ENCODE peak calls at places on chromosome 9, in six cellular contexts. U, R, O, E, F and B are unnamed samples.

GRCh38 chr9:22308177-22308576 is 138.4 kb upstream of the DMRTA1 start:
- DNase-seq in F (no peak), E (no peak), R (peak), U (no peak), O (no peak), B (no peak)

GRCh38 chr9:132996526-132996925 is 18.0 kb downstream of the GFI1B start:
- DNase-seq in U (no peak), E (no peak), O (no peak), F (no peak), R (no peak), B (no peak)

GRCh38 chr9:99221266-99221622 is 498 bp downstream of the ALG2 start:
- DNase-seq in U (no peak), O (no peak), R (peak), F (no peak), E (no peak), B (no peak)

GRCh38 chr9:126456396-126456795 is 129.8 kb downstream of the MVB12B start:
- DNase-seq in R (peak), E (no peak), F (no peak), O (no peak), U (no peak), B (no peak)

GRCh38 chr9:35844628-35845301 is 15.7 kb downstream of the TMEM8B start:
- DNase-seq in E (peak), O (peak), F (peak), R (no peak), U (peak), B (no peak)

GRCh38 chr9:123354806-123355508 is 1.0 kb upstream of the CRB2 start:
- DNase-seq in E (no peak), R (no peak), U (no peak), O (no peak), F (no peak), B (no peak)

GRCh38 chr9:127714020-127714835 is 1.2 kb downstream of the PTRH1 start:
- DNase-seq in F (no peak), O (no peak), U (no peak), E (no peak), R (no peak), B (no peak)

GRCh38 chr9:15361737-15362136 is 54.7 kb upstream of the TTC39B start:
- DNase-seq in E (no peak), U (no peak), O (no peak), R (no peak), F (no peak), B (no peak)

GRCh38 chr9:133031130-133031422 is 279 bp downstream of the GTF3C5 start:
- DNase-seq in E (no peak), R (no peak), O (no peak), F (no peak), U (no peak), B (no peak)

GRCh38 chr9:33025572-33026347 is 687 bp downstream of the DNAJA1 start:
- DNase-seq in E (peak), F (no peak), R (peak), U (no peak), O (no peak), B (no peak)

GRCh38 chr9:7192266-7192665 is 434.5 kb downstream of the KDM4C start:
- DNase-seq in R (no peak), E (no peak), O (no peak), U (no peak), F (no peak), B (no peak)

GRCh38 chr9:22037954-22038690 is 29.0 kb upstream of the CDKN2B start:
- DNase-seq in R (no peak), E (no peak), O (peak), F (no peak), U (no peak), B (no peak)

GRCh38 chr9:12933957-12934356 is 159.1 kb downstream of the LURAP1L start:
- DNase-seq in F (no peak), E (no peak), U (no peak), O (peak), R (no peak), B (no peak)

GRCh38 chr9:438066-438465 is 223.4 kb downstream of the DOCK8 start:
- DNase-seq in O (no peak), E (no peak), R (no peak), U (no peak), F (no peak), B (no peak)

GRCh38 chr9:69130456-69131441 is 43.3 kb upstream of the TJP2 start:
- DNase-seq in F (peak), E (no peak), O (no peak), U (no peak), R (no peak), B (no peak)

GRCh38 chr9:133002147-133003070 is 23.9 kb downstream of the GFI1B start:
- DNase-seq in U (no peak), F (no peak), R (no peak), O (no peak), E (no peak), B (no peak)

GRCh38 chr9:4490705-4491620 is 695 bp downstream of the SLC1A1 start:
- DNase-seq in E (no peak), R (peak), F (no peak), O (no peak), U (no peak), B (no peak)

GRCh38 chr9:70020217-70020616 is 23.4 kb upstream of the MAMDC2 start:
- DNase-seq in O (no peak), F (no peak), U (no peak), E (no peak), R (no peak), B (no peak)

GRCh38 chr9:7186175-7186574 is 428.4 kb downstream of the KDM4C start:
- DNase-seq in O (peak), R (no peak), E (no peak), U (no peak), F (no peak), B (no peak)

GRCh38 chr9:17402309-17402708 is 176.6 kb upstream of the SH3GL2 start:
- DNase-seq in O (no peak), E (no peak), F (no peak), R (no peak), U (no peak), B (no peak)

GRCh38 chr9:124673063-124673462 is 98.0 kb downstream of the NR6A1 start:
- DNase-seq in E (no peak), F (no peak), O (no peak), R (no peak), U (no peak), B (no peak)

GRCh38 chr9:107650321-107650720 is 160.8 kb upstream of the KLF4 start:
- DNase-seq in F (peak), U (no peak), R (no peak), E (no peak), O (no peak), B (no peak)

GRCh38 chr9:83933804-83934203 is 12.6 kb upstream of the KIF27 start:
- DNase-seq in E (no peak), O (no peak), U (no peak), F (peak), R (peak), B (no peak)

GRCh38 chr9:70142101-70142500 is 98.5 kb downstream of the MAMDC2 start:
- DNase-seq in F (no peak), E (no peak), O (no peak), R (no peak), U (no peak), B (no peak)

GRCh38 chr9:22039258-22039657 is 30.2 kb upstream of the CDKN2B start:
- DNase-seq in R (no peak), F (no peak), O (no peak), E (no peak), U (no peak), B (no peak)

GRCh38 chr9:115601456-115601855 is 483.5 kb upstream of the TNC start:
- DNase-seq in F (no peak), U (no peak), O (no peak), R (no peak), E (no peak), B (no peak)

GRCh38 chr9:93965830-93966577 is 10.8 kb upstream of the BARX1 start:
- DNase-seq in E (no peak), U (no peak), F (no peak), O (no peak), R (no peak), B (no peak)

GRCh38 chr9:124660341-124660801 is 110.7 kb downstream of the NR6A1 start:
- DNase-seq in F (no peak), O (no peak), R (no peak), U (no peak), E (no peak), B (no peak)

GRCh38 chr9:135156525-135157510 is 69.3 kb downstream of the OLFM1 start:
- DNase-seq in E (peak), O (peak), U (no peak), R (no peak), F (no peak), B (no peak)

GRCh38 chr9:98742325-98743280 is 33.9 kb upstream of the GABBR2 start:
- DNase-seq in U (no peak), O (no peak), F (peak), E (no peak), R (no peak), B (no peak)

GRCh38 chr9:85508616-85509015 is 233.1 kb downstream of the AGTPBP1 start:
- DNase-seq in F (no peak), E (no peak), R (no peak), U (no peak), O (no peak), B (no peak)
- TF ChIP-seq CTCF in F (no peak), E (peak), R (no peak), U (no peak), O (peak), B (no peak)

DNA sequence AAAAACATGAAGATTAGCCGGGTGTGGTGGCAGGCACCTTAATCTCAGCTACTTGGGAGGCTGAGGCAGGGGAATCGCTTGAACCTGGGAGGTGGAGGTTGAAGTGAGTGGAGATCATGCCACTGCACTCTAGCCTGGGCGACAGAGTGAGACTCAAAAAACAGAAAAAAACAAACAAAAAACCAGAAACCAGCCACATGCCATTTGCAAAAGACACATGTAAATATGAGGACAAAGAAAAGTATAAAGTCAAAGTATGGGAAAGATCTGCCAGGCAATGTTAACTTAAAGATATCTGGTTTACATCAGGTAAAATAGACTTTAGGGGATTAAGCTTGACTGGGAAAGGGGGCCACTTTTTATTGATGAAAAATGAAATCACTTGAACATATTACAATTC is 90.7 kb downstream of the FNBP1 start:
- DNase-seq in E (no peak), R (no peak), F (no peak), O (no peak), U (no peak), B (no peak)
- TF ChIP-seq CTCF in E (no peak), R (no peak), F (no peak), O (no peak), U (no peak), B (no peak)

GRCh38 chr9:112091805-112092204 is 83.3 kb downstream of the SUSD1 start:
- DNase-seq in R (peak), U (no peak), F (no peak), E (no peak), O (no peak), B (no peak)
- TF ChIP-seq CTCF in R (peak), U (no peak), F (peak), E (peak), O (peak), B (no peak)

GRCh38 chr9:110197330-110198187 is 10.4 kb downstream of the C9orf152 start:
- DNase-seq in U (no peak), R (peak), F (no peak), O (no peak), E (no peak), B (no peak)
- TF ChIP-seq CTCF in U (no peak), R (peak), F (peak), O (no peak), E (peak), B (no peak)